ENCODE peak calls at places on chromosomes 13 and 19, in seven cellular contexts. X, R, F, G, W, Y and Q are unnamed samples. For H3K27me3, the result is how much of the 10 kb centered on the place peaks cover.

GRCh38 chr19:5125797-5126497 is 157.0 kb downstream of the KDM4B start:
- DNase-seq in R (no peak), Y (no peak), W (no peak), F (no peak), X (no peak), G (no peak), Q (no peak)

GRCh38 chr13:19862511-19863313 is 737 bp downstream of the ZMYM5 start:
- DNase-seq in Y (peak), F (peak), X (no peak), R (peak), W (peak), G (peak), Q (peak)

GRCh38 chr13:99812611-99813010 is 159.0 kb downstream of the ZIC5 start:
- DNase-seq in G (no peak), W (no peak), F (no peak), X (peak), Y (no peak), R (no peak), Q (no peak)

GRCh38 chr19:8088752-8089663 is 36.4 kb downstream of the CCL25 start:
- DNase-seq in G (no peak), W (no peak), Y (no peak), X (no peak), F (no peak), R (no peak), Q (no peak)

GRCh38 chr13:110108348-110109139 is 198.4 kb downstream of the COL4A1 start:
- DNase-seq in X (no peak), Y (peak), F (no peak), G (peak), R (peak), W (peak), Q (no peak)

GRCh38 chr19:4497770-4498389 is 20.4 kb downstream of the PLIN4 start:
- DNase-seq in F (no peak), W (no peak), R (no peak), Y (no peak), G (no peak), X (no peak), Q (no peak)

GRCh38 chr19:50803633-50804419 is 13.6 kb downstream of the ACP4 start:
- DNase-seq in R (no peak), Y (no peak), W (no peak), G (no peak), X (no peak), F (no peak), Q (peak)

GRCh38 chr19:1608414-1609391 is 3.4 kb upstream of the UQCR11 start:
- DNase-seq in X (no peak), R (no peak), Y (no peak), G (no peak), W (peak), F (peak), Q (no peak)

GRCh38 chr13:101785858-101786257 is 333.4 kb downstream of the ITGBL1 start:
- DNase-seq in G (no peak), Y (peak), X (no peak), W (no peak), R (peak), F (no peak), Q (no peak)

GRCh38 chr19:38704488-38705026 is 39.7 kb downstream of the CAPN12 start:
- DNase-seq in Y (no peak), W (no peak), G (no peak), X (no peak), F (no peak), R (no peak), Q (no peak)

GRCh38 chr19:50418186-50419021 is at the start of gene SPIB:
- DNase-seq in R (no peak), G (no peak), F (no peak), X (no peak), Y (no peak), W (peak), Q (peak)

GRCh38 chr19:57620673-57621348 is 6.8 kb downstream of the ZNF134 start:
- DNase-seq in R (no peak), F (no peak), G (no peak), Y (no peak), X (no peak), W (no peak), Q (no peak)

GRCh38 chr13:31869582-31869981 is 130.3 kb downstream of the RXFP2 start:
- DNase-seq in X (no peak), R (no peak), W (no peak), G (no peak), Y (no peak), F (no peak), Q (no peak)

GRCh38 chr13:108917581-108917980 is 288.2 kb downstream of the MYO16 start:
- DNase-seq in W (no peak), Y (no peak), R (no peak), F (no peak), X (no peak), G (no peak), Q (no peak)

GRCh38 chr19:1843116-1843515 is 5.2 kb downstream of the REXO1 start:
- DNase-seq in X (no peak), W (no peak), Y (no peak), F (no peak), R (no peak), G (no peak), Q (no peak)

GRCh38 chr19:1884291-1884718 is 991 bp downstream of the ABHD17A start:
- DNase-seq in Y (no peak), W (no peak), R (no peak), G (no peak), F (no peak), X (no peak), Q (no peak)

GRCh38 chr19:5947435-5947834 is 30.5 kb downstream of the RANBP3 start:
- DNase-seq in W (peak), X (no peak), Y (peak), R (peak), G (peak), F (no peak), Q (no peak)

GRCh38 chr19:14979498-14980255 is at the start of gene SLC1A6:
- DNase-seq in F (no peak), X (no peak), G (no peak), R (no peak), W (no peak), Y (no peak), Q (no peak)

GRCh38 chr19:39307233-39307821 is 11.1 kb downstream of the IFNL1 start:
- DNase-seq in W (peak), R (peak), F (no peak), G (peak), Y (no peak), X (no peak), Q (no peak)

GRCh38 chr13:91101436-91101835 is 246.1 kb upstream of the MIR17HG start:
- DNase-seq in W (no peak), F (no peak), R (no peak), X (no peak), Y (no peak), G (no peak), Q (no peak)

GRCh38 chr19:27774337-27774736 is 1438.6 kb downstream of the UQCRFS1 start:
- DNase-seq in W (no peak), X (no peak), R (no peak), F (no peak), G (no peak), Y (no peak), Q (no peak)

GRCh38 chr19:7229735-7230134 is 64.5 kb downstream of the INSR start:
- DNase-seq in Y (no peak), X (no peak), W (no peak), R (no peak), F (no peak), G (no peak), Q (no peak)

GRCh38 chr13:76594435-76594834 is 291.8 kb downstream of the KCTD12 start:
- DNase-seq in G (no peak), R (no peak), F (no peak), W (no peak), Y (no peak), X (no peak), Q (no peak)

GRCh38 chr13:36858285-36858684 is 39.3 kb downstream of the RFXAP start:
- DNase-seq in W (no peak), X (peak), R (no peak), F (no peak), Y (no peak), G (no peak), Q (no peak)
- TF ChIP-seq CTCF in W (peak), X (peak), R (peak), F (no peak), Y (peak), G (peak), Q (peak)

GRCh38 chr13:94713556-94714182 is 1.3 kb upstream of the SOX21 start:
- DNase-seq in X (no peak), F (no peak), W (no peak), G (no peak), R (no peak), Y (no peak), Q (no peak)
- H3K4me3 ChIP-seq in X (no peak), F (no peak), W (no peak), G (no peak), R (no peak), Y (no peak), Q (no peak)

GRCh38 chr13:111662895-111663294 is 342.5 kb downstream of the TEX29 start:
- DNase-seq in R (no peak), F (no peak), Y (no peak), W (no peak), G (no peak), X (no peak), Q (no peak)
- H3K27me3 ChIP-seq in R (under half), F (under half), Y (under half), W (under half), G (under half), X (under half), Q (under half)

GRCh38 chr19:48812094-48812929 is 1.5 kb upstream of the BCAT2 start:
- DNase-seq in W (peak), X (no peak), F (peak), Y (peak), G (peak), R (peak), Q (peak)
- TF ChIP-seq CTCF in W (no peak), X (no peak), F (no peak), Y (no peak), G (no peak), R (no peak), Q (no peak)

GRCh38 chr19:47485210-47485609 is 1.2 kb upstream of the KPTN start:
- DNase-seq in X (no peak), Y (no peak), G (no peak), R (no peak), F (no peak), W (no peak), Q (no peak)
- H3K4me3 ChIP-seq in X (no peak), Y (no peak), G (no peak), R (no peak), F (peak), W (no peak), Q (peak)

GRCh38 chr13:21871919-21872318 is 201.0 kb downstream of the FGF9 start:
- DNase-seq in X (no peak), G (no peak), F (no peak), Y (no peak), W (no peak), R (no peak), Q (no peak)
- H3K27me3 ChIP-seq in X (under half), G (under half), F (under half), Y (under half), W (under half), R (under half), Q (under half)

DNA sequence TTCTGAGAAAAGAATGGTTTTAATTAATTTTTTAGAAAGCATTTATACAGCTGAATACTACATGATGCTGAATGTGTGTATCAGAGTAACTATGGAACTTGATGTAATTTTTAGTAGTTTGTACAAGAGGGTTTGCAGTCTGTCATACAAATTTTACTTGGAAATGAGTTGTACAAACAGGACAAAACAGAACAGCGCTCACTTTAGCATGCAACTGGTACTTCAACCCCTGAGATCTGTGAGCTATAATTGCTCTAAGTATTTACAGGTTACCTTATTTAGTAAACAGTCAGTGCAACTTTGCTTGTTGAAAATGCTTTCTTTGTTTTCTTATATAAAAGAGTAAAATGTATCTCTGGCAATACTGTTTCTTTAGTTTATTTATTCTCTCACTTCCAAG is 719 bp downstream of the TNFRSF19 start:
- DNase-seq in R (no peak), Y (no peak), X (no peak), W (no peak), F (no peak), G (no peak), Q (no peak)
- TF ChIP-seq CTCF in R (peak), Y (peak), X (peak), W (no peak), F (no peak), G (no peak), Q (peak)